ENCODE peak calls at places on chromosomes 3 and 15, in ten cellular contexts. One of them, this sample, is unnamed.

GRCh38 chr3:151382671-151383070 is 1.9 kb downstream of the P2RY12 start:
- DNase-seq in Calu3: no peak
- DNase-seq in IMR-90: no peak
- DNase-seq in tibial nerve: no peak
- DNase-seq in GM10248: no peak
- DNase-seq in astrocyte of the spinal cord: no peak
- DNase-seq in lower leg skin: no peak
- DNase-seq in breast epithelium: no peak
- DNase-seq in CD8-positive, alpha-beta T cell: no peak
- DNase-seq in pancreas: no peak
- DNase-seq in this sample: no peak

GRCh38 chr15:67183443-67184169 is 70.9 kb downstream of the AAGAB start:
- DNase-seq in Calu3: no peak
- DNase-seq in IMR-90: peak
- DNase-seq in tibial nerve: peak
- DNase-seq in GM10248: no peak
- DNase-seq in astrocyte of the spinal cord: peak
- DNase-seq in lower leg skin: peak
- DNase-seq in breast epithelium: no peak
- DNase-seq in CD8-positive, alpha-beta T cell: no peak
- DNase-seq in pancreas: no peak
- DNase-seq in this sample: no peak

GRCh38 chr15:74635228-74635627 is 19.6 kb downstream of the CLK3 start:
- DNase-seq in Calu3: peak
- DNase-seq in IMR-90: peak
- DNase-seq in tibial nerve: peak
- DNase-seq in GM10248: peak
- DNase-seq in astrocyte of the spinal cord: peak
- DNase-seq in lower leg skin: no peak
- DNase-seq in breast epithelium: no peak
- DNase-seq in CD8-positive, alpha-beta T cell: peak
- DNase-seq in pancreas: peak
- DNase-seq in this sample: peak

GRCh38 chr15:74958320-74958907 is 1.8 kb upstream of the RPP25 start:
- DNase-seq in Calu3: peak
- DNase-seq in IMR-90: no peak
- DNase-seq in tibial nerve: peak
- DNase-seq in GM10248: no peak
- DNase-seq in astrocyte of the spinal cord: no peak
- DNase-seq in lower leg skin: peak
- DNase-seq in breast epithelium: peak
- DNase-seq in CD8-positive, alpha-beta T cell: no peak
- DNase-seq in pancreas: peak
- DNase-seq in this sample: peak

GRCh38 chr15:38564557-38565286 is at the start of gene RASGRP1:
- DNase-seq in Calu3: peak
- DNase-seq in IMR-90: peak
- DNase-seq in tibial nerve: no peak
- DNase-seq in GM10248: peak
- DNase-seq in astrocyte of the spinal cord: peak
- DNase-seq in lower leg skin: peak
- DNase-seq in breast epithelium: peak
- DNase-seq in CD8-positive, alpha-beta T cell: peak
- DNase-seq in pancreas: peak
- DNase-seq in this sample: peak

GRCh38 chr3:99640214-99640851 is 1.9 kb downstream of the COL8A1 start:
- DNase-seq in Calu3: no peak
- DNase-seq in IMR-90: peak
- DNase-seq in tibial nerve: no peak
- DNase-seq in GM10248: no peak
- DNase-seq in astrocyte of the spinal cord: peak
- DNase-seq in lower leg skin: no peak
- DNase-seq in breast epithelium: no peak
- DNase-seq in CD8-positive, alpha-beta T cell: no peak
- DNase-seq in pancreas: no peak
- DNase-seq in this sample: no peak

GRCh38 chr15:78220713-78221112 is 13.7 kb downstream of the ACSBG1 start:
- DNase-seq in Calu3: no peak
- DNase-seq in IMR-90: peak
- DNase-seq in tibial nerve: no peak
- DNase-seq in GM10248: no peak
- DNase-seq in astrocyte of the spinal cord: no peak
- DNase-seq in lower leg skin: no peak
- DNase-seq in breast epithelium: no peak
- DNase-seq in CD8-positive, alpha-beta T cell: no peak
- DNase-seq in pancreas: no peak
- DNase-seq in this sample: no peak

GRCh38 chr3:62161306-62161705 is 212.0 kb downstream of the FEZF2 start:
- DNase-seq in Calu3: no peak
- DNase-seq in IMR-90: peak
- DNase-seq in tibial nerve: no peak
- DNase-seq in GM10248: no peak
- DNase-seq in astrocyte of the spinal cord: peak
- DNase-seq in lower leg skin: no peak
- DNase-seq in breast epithelium: no peak
- DNase-seq in CD8-positive, alpha-beta T cell: no peak
- DNase-seq in pancreas: no peak
- DNase-seq in this sample: no peak

GRCh38 chr3:88628901-88629300 is 478.5 kb upstream of the EPHA3 start:
- DNase-seq in Calu3: no peak
- DNase-seq in IMR-90: no peak
- DNase-seq in tibial nerve: no peak
- DNase-seq in GM10248: no peak
- DNase-seq in astrocyte of the spinal cord: no peak
- DNase-seq in lower leg skin: no peak
- DNase-seq in breast epithelium: no peak
- DNase-seq in CD8-positive, alpha-beta T cell: no peak
- DNase-seq in pancreas: no peak
- DNase-seq in this sample: no peak

GRCh38 chr3:40899286-40899712 is 300.0 kb upstream of the CTNNB1 start:
- DNase-seq in Calu3: no peak
- DNase-seq in IMR-90: no peak
- DNase-seq in tibial nerve: no peak
- DNase-seq in GM10248: no peak
- DNase-seq in astrocyte of the spinal cord: peak
- DNase-seq in lower leg skin: no peak
- DNase-seq in breast epithelium: no peak
- DNase-seq in CD8-positive, alpha-beta T cell: no peak
- DNase-seq in pancreas: no peak
- DNase-seq in this sample: no peak

GRCh38 chr15:47717036-47717611 is at the start of gene SEMA6D:
- DNase-seq in Calu3: peak
- DNase-seq in IMR-90: peak
- DNase-seq in tibial nerve: peak
- DNase-seq in GM10248: peak
- DNase-seq in astrocyte of the spinal cord: peak
- DNase-seq in lower leg skin: peak
- DNase-seq in breast epithelium: peak
- DNase-seq in CD8-positive, alpha-beta T cell: no peak
- DNase-seq in pancreas: peak
- DNase-seq in this sample: peak
- TF ChIP-seq CTCF in Calu3: no peak
- TF ChIP-seq CTCF in IMR-90: peak
- TF ChIP-seq CTCF in tibial nerve: peak
- TF ChIP-seq CTCF in GM10248: peak
- TF ChIP-seq CTCF in astrocyte of the spinal cord: peak
- TF ChIP-seq CTCF in lower leg skin: no peak
- TF ChIP-seq CTCF in breast epithelium: no peak
- TF ChIP-seq CTCF in CD8-positive, alpha-beta T cell: no peak
- TF ChIP-seq CTCF in pancreas: no peak
- TF ChIP-seq CTCF in this sample: peak

DNA sequence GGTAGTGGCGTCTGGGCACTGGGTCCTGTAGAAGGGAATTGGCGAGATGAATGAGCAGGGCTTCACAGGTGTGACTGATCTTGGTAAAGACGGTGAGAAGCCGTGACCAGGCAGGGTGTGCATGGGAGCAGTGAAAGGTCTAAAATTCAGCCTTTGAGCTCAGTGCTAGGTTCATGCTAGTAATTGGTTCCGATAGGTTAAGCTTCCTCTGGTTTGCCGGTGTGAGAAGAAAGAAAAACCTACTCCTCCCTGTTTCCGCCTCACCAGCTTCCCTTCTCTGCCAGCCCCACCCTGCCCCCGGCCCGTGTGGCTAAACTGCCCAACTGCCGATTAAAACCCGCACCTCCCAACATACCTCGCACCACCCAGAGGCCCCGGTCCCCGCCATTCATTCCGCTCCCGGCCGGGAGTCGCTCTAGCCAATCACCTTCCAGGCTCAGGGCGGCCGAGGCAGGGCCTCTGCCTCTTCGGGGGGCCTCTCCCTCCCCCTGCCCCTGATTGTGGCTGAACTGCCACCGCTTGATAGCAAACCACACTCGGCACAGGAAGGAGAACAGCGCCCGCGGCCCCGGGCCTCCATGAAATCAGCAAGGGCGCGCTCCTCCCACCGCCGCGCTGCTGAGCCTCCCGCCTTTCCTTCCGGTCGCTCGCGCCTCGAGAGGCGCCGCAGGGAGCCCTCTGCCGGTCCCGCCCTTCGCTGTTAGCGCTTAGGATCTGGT is 7.3 kb upstream of the NRROS start:
- DNase-seq in Calu3: peak
- DNase-seq in IMR-90: peak
- DNase-seq in tibial nerve: peak
- DNase-seq in GM10248: peak
- DNase-seq in astrocyte of the spinal cord: peak
- DNase-seq in lower leg skin: peak
- DNase-seq in breast epithelium: peak
- DNase-seq in CD8-positive, alpha-beta T cell: peak
- DNase-seq in pancreas: peak
- DNase-seq in this sample: peak
- TF ChIP-seq CTCF in Calu3: no peak
- TF ChIP-seq CTCF in IMR-90: peak
- TF ChIP-seq CTCF in tibial nerve: peak
- TF ChIP-seq CTCF in GM10248: peak
- TF ChIP-seq CTCF in astrocyte of the spinal cord: peak
- TF ChIP-seq CTCF in lower leg skin: no peak
- TF ChIP-seq CTCF in breast epithelium: no peak
- TF ChIP-seq CTCF in CD8-positive, alpha-beta T cell: no peak
- TF ChIP-seq CTCF in pancreas: no peak
- TF ChIP-seq CTCF in this sample: peak

GRCh38 chr3:63905731-63906620 is 6.2 kb downstream of the SCAANT1 start:
- DNase-seq in Calu3: no peak
- DNase-seq in IMR-90: no peak
- DNase-seq in tibial nerve: no peak
- DNase-seq in GM10248: no peak
- DNase-seq in astrocyte of the spinal cord: no peak
- DNase-seq in lower leg skin: no peak
- DNase-seq in breast epithelium: no peak
- DNase-seq in CD8-positive, alpha-beta T cell: no peak
- DNase-seq in pancreas: no peak
- DNase-seq in this sample: no peak

GRCh38 chr3:63908776-63909175 is 3.4 kb downstream of the SCAANT1 start:
- DNase-seq in Calu3: no peak
- DNase-seq in IMR-90: no peak
- DNase-seq in tibial nerve: no peak
- DNase-seq in GM10248: no peak
- DNase-seq in astrocyte of the spinal cord: no peak
- DNase-seq in lower leg skin: no peak
- DNase-seq in breast epithelium: no peak
- DNase-seq in CD8-positive, alpha-beta T cell: no peak
- DNase-seq in pancreas: no peak
- DNase-seq in this sample: no peak

GRCh38 chr3:63910873-63911272 is 1.3 kb downstream of the SCAANT1 start:
- DNase-seq in Calu3: no peak
- DNase-seq in IMR-90: peak
- DNase-seq in tibial nerve: no peak
- DNase-seq in GM10248: peak
- DNase-seq in astrocyte of the spinal cord: no peak
- DNase-seq in lower leg skin: no peak
- DNase-seq in breast epithelium: no peak
- DNase-seq in CD8-positive, alpha-beta T cell: no peak
- DNase-seq in pancreas: no peak
- DNase-seq in this sample: peak

GRCh38 chr3:63909431-63909830 is 2.8 kb downstream of the SCAANT1 start:
- DNase-seq in Calu3: no peak
- DNase-seq in IMR-90: peak
- DNase-seq in tibial nerve: no peak
- DNase-seq in GM10248: no peak
- DNase-seq in astrocyte of the spinal cord: no peak
- DNase-seq in lower leg skin: no peak
- DNase-seq in breast epithelium: no peak
- DNase-seq in CD8-positive, alpha-beta T cell: no peak
- DNase-seq in pancreas: no peak
- DNase-seq in this sample: no peak

GRCh38 chr3:63908081-63908736 is 4.0 kb downstream of the SCAANT1 start:
- DNase-seq in Calu3: no peak
- DNase-seq in IMR-90: peak
- DNase-seq in tibial nerve: no peak
- DNase-seq in GM10248: no peak
- DNase-seq in astrocyte of the spinal cord: peak
- DNase-seq in lower leg skin: no peak
- DNase-seq in breast epithelium: no peak
- DNase-seq in CD8-positive, alpha-beta T cell: no peak
- DNase-seq in pancreas: no peak
- DNase-seq in this sample: no peak
- TF ChIP-seq CTCF in Calu3: no peak
- TF ChIP-seq CTCF in IMR-90: peak
- TF ChIP-seq CTCF in tibial nerve: no peak
- TF ChIP-seq CTCF in GM10248: no peak
- TF ChIP-seq CTCF in astrocyte of the spinal cord: peak
- TF ChIP-seq CTCF in lower leg skin: no peak
- TF ChIP-seq CTCF in breast epithelium: no peak
- TF ChIP-seq CTCF in CD8-positive, alpha-beta T cell: no peak
- TF ChIP-seq CTCF in pancreas: no peak
- TF ChIP-seq CTCF in this sample: no peak

GRCh38 chr15:53588773-53589172 is 170.7 kb downstream of the WDR72 start:
- DNase-seq in Calu3: no peak
- DNase-seq in IMR-90: no peak
- DNase-seq in tibial nerve: no peak
- DNase-seq in GM10248: no peak
- DNase-seq in astrocyte of the spinal cord: peak
- DNase-seq in lower leg skin: no peak
- DNase-seq in breast epithelium: no peak
- DNase-seq in CD8-positive, alpha-beta T cell: no peak
- DNase-seq in pancreas: no peak
- DNase-seq in this sample: no peak

GRCh38 chr15:53581513-53581912 is 177.9 kb downstream of the WDR72 start:
- DNase-seq in Calu3: no peak
- DNase-seq in IMR-90: no peak
- DNase-seq in tibial nerve: no peak
- DNase-seq in GM10248: no peak
- DNase-seq in astrocyte of the spinal cord: no peak
- DNase-seq in lower leg skin: no peak
- DNase-seq in breast epithelium: no peak
- DNase-seq in CD8-positive, alpha-beta T cell: no peak
- DNase-seq in pancreas: no peak
- DNase-seq in this sample: no peak

GRCh38 chr15:53591041-53591440 is 168.4 kb downstream of the WDR72 start:
- DNase-seq in Calu3: no peak
- DNase-seq in IMR-90: no peak
- DNase-seq in tibial nerve: no peak
- DNase-seq in GM10248: no peak
- DNase-seq in astrocyte of the spinal cord: no peak
- DNase-seq in lower leg skin: no peak
- DNase-seq in breast epithelium: no peak
- DNase-seq in CD8-positive, alpha-beta T cell: no peak
- DNase-seq in pancreas: no peak
- DNase-seq in this sample: no peak

GRCh38 chr15:53589526-53590057 is 169.9 kb downstream of the WDR72 start:
- DNase-seq in Calu3: no peak
- DNase-seq in IMR-90: no peak
- DNase-seq in tibial nerve: no peak
- DNase-seq in GM10248: no peak
- DNase-seq in astrocyte of the spinal cord: no peak
- DNase-seq in lower leg skin: no peak
- DNase-seq in breast epithelium: no peak
- DNase-seq in CD8-positive, alpha-beta T cell: no peak
- DNase-seq in pancreas: no peak
- DNase-seq in this sample: no peak

GRCh38 chr15:53586815-53587214 is 172.6 kb downstream of the WDR72 start:
- DNase-seq in Calu3: peak
- DNase-seq in IMR-90: no peak
- DNase-seq in tibial nerve: no peak
- DNase-seq in GM10248: peak
- DNase-seq in astrocyte of the spinal cord: peak
- DNase-seq in lower leg skin: no peak
- DNase-seq in breast epithelium: no peak
- DNase-seq in CD8-positive, alpha-beta T cell: no peak
- DNase-seq in pancreas: peak
- DNase-seq in this sample: peak
- TF ChIP-seq CTCF in Calu3: peak
- TF ChIP-seq CTCF in IMR-90: no peak
- TF ChIP-seq CTCF in tibial nerve: peak
- TF ChIP-seq CTCF in GM10248: peak
- TF ChIP-seq CTCF in astrocyte of the spinal cord: peak
- TF ChIP-seq CTCF in lower leg skin: no peak
- TF ChIP-seq CTCF in breast epithelium: no peak
- TF ChIP-seq CTCF in CD8-positive, alpha-beta T cell: no peak
- TF ChIP-seq CTCF in pancreas: peak
- TF ChIP-seq CTCF in this sample: peak